ENCODE peak calls at places on chromosome 14, in four cellular contexts. One of them, this sample, is unnamed.

GRCh38 chr14:92323031-92323915 is at the start of gene SLC24A4:
- DNase-seq in foreskin fibroblast: peak; percentile 40
- DNase-seq in right lobe of liver: no peak
- DNase-seq in CD8-positive, alpha-beta T cell: no peak
- DNase-seq in this sample: no peak

GRCh38 chr14:53470351-53471043 is 317.4 kb upstream of the DDHD1 start:
- DNase-seq in foreskin fibroblast: peak; percentile 78
- DNase-seq in right lobe of liver: peak; percentile 58
- DNase-seq in CD8-positive, alpha-beta T cell: no peak
- DNase-seq in this sample: no peak

GRCh38 chr14:19878029-19878642 is 3.2 kb downstream of the OR4K2 start:
- DNase-seq in CD8-positive, alpha-beta T cell: no peak
- DNase-seq in foreskin fibroblast: peak; percentile 2
- DNase-seq in right lobe of liver: no peak
- DNase-seq in this sample: no peak

GRCh38 chr14:83260751-83261150 is 1727.1 kb upstream of the SEL1L start:
- DNase-seq in right lobe of liver: no peak
- DNase-seq in foreskin fibroblast: no peak
- DNase-seq in CD8-positive, alpha-beta T cell: no peak
- DNase-seq in this sample: no peak

GRCh38 chr14:104353921-104354701 is 215.7 kb downstream of the KIF26A start:
- DNase-seq in foreskin fibroblast: no peak
- DNase-seq in CD8-positive, alpha-beta T cell: no peak
- DNase-seq in right lobe of liver: peak; percentile 46
- DNase-seq in this sample: no peak

GRCh38 chr14:77141592-77142288 is at the start of gene ZDHHC22:
- DNase-seq in CD8-positive, alpha-beta T cell: no peak
- DNase-seq in foreskin fibroblast: peak; percentile 30
- DNase-seq in right lobe of liver: no peak
- DNase-seq in this sample: no peak

GRCh38 chr14:36655963-36656768 is 5.5 kb upstream of the PAX9 start:
- DNase-seq in CD8-positive, alpha-beta T cell: no peak
- DNase-seq in foreskin fibroblast: peak; percentile 23
- DNase-seq in right lobe of liver: no peak
- DNase-seq in this sample: no peak

GRCh38 chr14:61476105-61476736 is 154.8 kb downstream of the PRKCH start:
- DNase-seq in right lobe of liver: peak; percentile 37
- DNase-seq in CD8-positive, alpha-beta T cell: no peak
- DNase-seq in foreskin fibroblast: no peak
- DNase-seq in this sample: no peak

GRCh38 chr14:59160492-59160891 is 28.0 kb upstream of the DAAM1 start:
- DNase-seq in right lobe of liver: no peak
- DNase-seq in CD8-positive, alpha-beta T cell: no peak
- DNase-seq in foreskin fibroblast: no peak
- DNase-seq in this sample: no peak

GRCh38 chr14:58815046-58815701 is 177.4 kb downstream of the DACT1 start:
- DNase-seq in CD8-positive, alpha-beta T cell: no peak
- DNase-seq in right lobe of liver: no peak
- DNase-seq in foreskin fibroblast: peak; percentile 77
- DNase-seq in this sample: no peak

GRCh38 chr14:91996951-91997371 is 42.9 kb downstream of the TRIP11 start:
- DNase-seq in right lobe of liver: no peak
- DNase-seq in foreskin fibroblast: peak; percentile 92
- DNase-seq in CD8-positive, alpha-beta T cell: no peak
- DNase-seq in this sample: no peak